ENCODE peak calls at places on chromosomes 3 and 15, in eight cellular contexts. B is choroid plexus epithelial cell, D is smooth muscle cell of the brain vasculature, P is H7, G is occipital lobe, H is astrocyte, R is dermis microvascular lymphatic vessel endothelial cell, J is GM18507. A is an unnamed sample.

GRCh38 chr3:186452517-186452916 is 90.5 kb upstream of the DGKG start:
- DNase-seq in J (no peak), R (no peak), D (peak; percentile 23), B (peak; percentile 95), P (no peak), H (peak; percentile 92), G (no peak), A (peak; percentile 27)

GRCh38 chr3:136671921-136672320 is 80.3 kb downstream of the STAG1 start:
- DNase-seq in D (no peak), R (no peak), G (no peak), B (peak; percentile 66), P (no peak), H (peak; percentile 69), J (no peak), A (no peak)

GRCh38 chr15:25182736-25183445 is 228.1 kb downstream of the SNRPN start:
- DNase-seq in R (no peak), H (no peak), P (no peak), B (no peak), J (no peak), G (no peak), D (no peak), A (peak; percentile 1)

GRCh38 chr3:49153349-49153912 is 12.7 kb downstream of the CCDC71 start:
- DNase-seq in G (no peak), B (no peak), R (no peak), D (no peak), P (no peak), H (no peak), J (no peak), A (no peak)

GRCh38 chr3:11720220-11721113 is 76.8 kb upstream of the VGLL4 start:
- DNase-seq in H (peak; percentile 53), P (peak; percentile 77), J (peak; percentile 14), G (peak; percentile 60), D (peak; percentile 76), B (peak; percentile 81), R (peak; percentile 90), A (peak; percentile 77)

GRCh38 chr3:45441570-45442313 is 53.4 kb downstream of the LARS2 start:
- DNase-seq in B (no peak), G (no peak), D (no peak), R (no peak), J (no peak), P (no peak), H (no peak), A (no peak)

GRCh38 chr3:197518794-197519451 is 36.8 kb downstream of the BDH1 start:
- DNase-seq in J (no peak), H (no peak), B (no peak), R (no peak), G (no peak), P (no peak), D (no peak), A (no peak)

GRCh38 chr3:142577701-142578308 is 728 bp downstream of the ATR start:
- DNase-seq in G (no peak), H (peak; percentile 37), R (no peak), J (no peak), B (peak; percentile 31), D (no peak), P (no peak), A (peak; percentile 79)

GRCh38 chr3:4645468-4645867 is 152.3 kb downstream of the ITPR1 start:
- DNase-seq in D (no peak), G (no peak), J (no peak), P (no peak), H (no peak), B (no peak), R (no peak), A (no peak)

GRCh38 chr3:188817103-188817919 is 354.5 kb upstream of the TPRG1 start:
- DNase-seq in J (no peak), G (no peak), H (no peak), R (no peak), B (no peak), D (no peak), P (no peak), A (peak; percentile 23)